ENCODE peak calls at places on chromosomes 1 and 21, in seven cellular contexts. One of them, this sample, is unnamed.

GRCh38 chr21:36918291-36918690 is 48.2 kb downstream of the HLCS start:
- DNase-seq in K562: no peak
- DNase-seq in IMR-90: peak
- DNase-seq in HepG2: peak
- DNase-seq in SK-N-SH: no peak
- DNase-seq in GM12878: no peak
- DNase-seq in H1: no peak
- DNase-seq in this sample: no peak

GRCh38 chr1:216075339-216075738 is 347.9 kb downstream of the USH2A start:
- DNase-seq in K562: no peak
- DNase-seq in IMR-90: peak
- DNase-seq in HepG2: no peak
- DNase-seq in SK-N-SH: no peak
- DNase-seq in GM12878: no peak
- DNase-seq in H1: no peak
- DNase-seq in this sample: no peak

GRCh38 chr1:77394166-77394565 is 112.3 kb downstream of the AK5 start:
- DNase-seq in K562: no peak
- DNase-seq in IMR-90: peak
- DNase-seq in HepG2: no peak
- DNase-seq in SK-N-SH: no peak
- DNase-seq in GM12878: no peak
- DNase-seq in H1: no peak
- DNase-seq in this sample: peak

GRCh38 chr1:8815582-8816285 is 1.7 kb downstream of the RERE start:
- DNase-seq in K562: no peak
- DNase-seq in IMR-90: no peak
- DNase-seq in HepG2: no peak
- DNase-seq in SK-N-SH: no peak
- DNase-seq in GM12878: no peak
- DNase-seq in H1: no peak
- DNase-seq in this sample: no peak

GRCh38 chr1:197917813-197918646 is 858 bp downstream of the LHX9 start:
- DNase-seq in K562: no peak
- DNase-seq in IMR-90: no peak
- DNase-seq in HepG2: no peak
- DNase-seq in SK-N-SH: peak
- DNase-seq in GM12878: no peak
- DNase-seq in H1: no peak
- DNase-seq in this sample: no peak

GRCh38 chr1:10832703-10833102 is 36.3 kb upstream of the CASZ1 start:
- DNase-seq in K562: no peak
- DNase-seq in IMR-90: no peak
- DNase-seq in HepG2: no peak
- DNase-seq in SK-N-SH: no peak
- DNase-seq in GM12878: no peak
- DNase-seq in H1: no peak
- DNase-seq in this sample: no peak

GRCh38 chr1:36352910-36353878 is 29.7 kb upstream of the EVA1B start:
- DNase-seq in K562: no peak
- DNase-seq in IMR-90: peak
- DNase-seq in HepG2: no peak
- DNase-seq in SK-N-SH: no peak
- DNase-seq in GM12878: no peak
- DNase-seq in H1: no peak
- DNase-seq in this sample: no peak

GRCh38 chr21:45982758-45983731 is 1.5 kb downstream of the COL6A1 start:
- DNase-seq in K562: no peak
- DNase-seq in IMR-90: no peak
- DNase-seq in HepG2: no peak
- DNase-seq in SK-N-SH: peak
- DNase-seq in GM12878: no peak
- DNase-seq in H1: no peak
- DNase-seq in this sample: no peak

GRCh38 chr1:9615316-9616063 is 26.8 kb downstream of the TMEM201 start:
- DNase-seq in K562: peak
- DNase-seq in IMR-90: peak
- DNase-seq in HepG2: peak
- DNase-seq in SK-N-SH: peak
- DNase-seq in GM12878: no peak
- DNase-seq in H1: peak
- DNase-seq in this sample: peak

GRCh38 chr1:59414406-59415133 is 117.7 kb downstream of the FGGY start:
- DNase-seq in K562: no peak
- DNase-seq in IMR-90: peak
- DNase-seq in HepG2: no peak
- DNase-seq in SK-N-SH: no peak
- DNase-seq in GM12878: no peak
- DNase-seq in H1: no peak
- DNase-seq in this sample: no peak

DNA sequence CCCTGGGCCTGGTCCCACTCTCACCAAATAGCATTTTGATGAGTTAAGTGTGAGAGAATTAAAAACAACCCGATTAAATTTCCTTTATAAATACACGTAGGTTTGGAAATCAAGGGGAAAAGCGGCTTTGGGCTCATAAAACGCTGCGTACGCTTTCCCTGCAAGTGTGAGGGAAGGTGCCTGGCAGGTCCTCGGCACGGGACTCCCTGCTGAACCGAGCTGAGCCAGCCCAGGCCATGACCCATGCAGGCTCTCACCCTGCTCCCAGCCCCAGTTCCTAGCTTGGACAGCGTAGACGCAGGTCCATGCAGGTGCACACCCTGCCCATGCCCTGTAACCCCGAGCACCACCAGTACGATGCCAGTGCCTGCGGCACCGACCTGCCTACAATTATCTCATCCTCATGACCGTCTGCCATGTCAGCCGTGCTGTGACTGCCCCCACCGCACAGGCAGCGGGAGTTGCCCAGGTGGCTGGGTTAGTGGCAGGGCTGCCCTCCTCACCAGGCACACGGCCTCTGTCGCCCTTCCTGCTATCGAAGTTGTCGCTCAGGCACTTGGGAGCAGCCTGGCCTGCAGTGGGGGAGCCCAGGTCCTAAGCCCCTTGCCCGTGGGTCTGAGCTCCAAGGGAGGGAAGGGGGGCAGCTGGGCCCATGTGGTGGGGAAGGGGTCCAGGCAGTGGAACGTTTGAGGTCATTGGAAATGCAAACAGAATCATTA is 41.0 kb upstream of the ACTRT2 start:
- DNase-seq in K562: no peak
- DNase-seq in IMR-90: no peak
- DNase-seq in HepG2: no peak
- DNase-seq in SK-N-SH: no peak
- DNase-seq in GM12878: no peak
- DNase-seq in H1: no peak
- DNase-seq in this sample: no peak
- TF ChIP-seq RFX5 in K562: no peak
- TF ChIP-seq RFX5 in IMR-90: no peak
- TF ChIP-seq RFX5 in HepG2: no peak
- TF ChIP-seq RFX5 in SK-N-SH: no peak
- TF ChIP-seq RFX5 in GM12878: no peak
- TF ChIP-seq RFX5 in H1: no peak
- TF ChIP-seq RFX5 in this sample: no peak

GRCh38 chr1:201570886-201571624 is 32.1 kb downstream of the NAV1 start:
- DNase-seq in K562: no peak
- DNase-seq in IMR-90: no peak
- DNase-seq in HepG2: no peak
- DNase-seq in SK-N-SH: peak
- DNase-seq in GM12878: no peak
- DNase-seq in H1: no peak
- DNase-seq in this sample: no peak

GRCh38 chr1:201566933-201567801 is 28.2 kb downstream of the NAV1 start:
- DNase-seq in K562: peak
- DNase-seq in IMR-90: no peak
- DNase-seq in HepG2: no peak
- DNase-seq in SK-N-SH: peak
- DNase-seq in GM12878: no peak
- DNase-seq in H1: no peak
- DNase-seq in this sample: no peak

GRCh38 chr1:201570158-201570885 is 31.4 kb downstream of the NAV1 start:
- DNase-seq in K562: no peak
- DNase-seq in IMR-90: no peak
- DNase-seq in HepG2: no peak
- DNase-seq in SK-N-SH: no peak
- DNase-seq in GM12878: no peak
- DNase-seq in H1: no peak
- DNase-seq in this sample: no peak

GRCh38 chr1:201568258-201568657 is 29.3 kb downstream of the NAV1 start:
- DNase-seq in K562: no peak
- DNase-seq in IMR-90: no peak
- DNase-seq in HepG2: no peak
- DNase-seq in SK-N-SH: no peak
- DNase-seq in GM12878: no peak
- DNase-seq in H1: no peak
- DNase-seq in this sample: no peak

GRCh38 chr1:201568859-201569294 is 29.9 kb downstream of the NAV1 start:
- DNase-seq in K562: no peak
- DNase-seq in IMR-90: no peak
- DNase-seq in HepG2: no peak
- DNase-seq in SK-N-SH: no peak
- DNase-seq in GM12878: no peak
- DNase-seq in H1: no peak
- DNase-seq in this sample: no peak
- TF ChIP-seq RFX5 in K562: no peak
- TF ChIP-seq RFX5 in IMR-90: no peak
- TF ChIP-seq RFX5 in HepG2: no peak
- TF ChIP-seq RFX5 in SK-N-SH: no peak
- TF ChIP-seq RFX5 in GM12878: no peak
- TF ChIP-seq RFX5 in H1: no peak
- TF ChIP-seq RFX5 in this sample: no peak

GRCh38 chr1:154434346-154435075 is 29.4 kb downstream of the IL6R start:
- DNase-seq in K562: peak
- DNase-seq in IMR-90: no peak
- DNase-seq in HepG2: no peak
- DNase-seq in SK-N-SH: no peak
- DNase-seq in GM12878: no peak
- DNase-seq in H1: no peak
- DNase-seq in this sample: no peak

GRCh38 chr1:154431586-154432373 is 26.6 kb downstream of the IL6R start:
- DNase-seq in K562: peak
- DNase-seq in IMR-90: peak
- DNase-seq in HepG2: no peak
- DNase-seq in SK-N-SH: no peak
- DNase-seq in GM12878: no peak
- DNase-seq in H1: no peak
- DNase-seq in this sample: no peak

GRCh38 chr1:154430903-154431302 is 25.8 kb downstream of the IL6R start:
- DNase-seq in K562: peak
- DNase-seq in IMR-90: no peak
- DNase-seq in HepG2: no peak
- DNase-seq in SK-N-SH: no peak
- DNase-seq in GM12878: no peak
- DNase-seq in H1: no peak
- DNase-seq in this sample: no peak

GRCh38 chr1:154435801-154436200 is 30.7 kb downstream of the IL6R start:
- DNase-seq in K562: no peak
- DNase-seq in IMR-90: no peak
- DNase-seq in HepG2: no peak
- DNase-seq in SK-N-SH: no peak
- DNase-seq in GM12878: no peak
- DNase-seq in H1: no peak
- DNase-seq in this sample: no peak

DNA sequence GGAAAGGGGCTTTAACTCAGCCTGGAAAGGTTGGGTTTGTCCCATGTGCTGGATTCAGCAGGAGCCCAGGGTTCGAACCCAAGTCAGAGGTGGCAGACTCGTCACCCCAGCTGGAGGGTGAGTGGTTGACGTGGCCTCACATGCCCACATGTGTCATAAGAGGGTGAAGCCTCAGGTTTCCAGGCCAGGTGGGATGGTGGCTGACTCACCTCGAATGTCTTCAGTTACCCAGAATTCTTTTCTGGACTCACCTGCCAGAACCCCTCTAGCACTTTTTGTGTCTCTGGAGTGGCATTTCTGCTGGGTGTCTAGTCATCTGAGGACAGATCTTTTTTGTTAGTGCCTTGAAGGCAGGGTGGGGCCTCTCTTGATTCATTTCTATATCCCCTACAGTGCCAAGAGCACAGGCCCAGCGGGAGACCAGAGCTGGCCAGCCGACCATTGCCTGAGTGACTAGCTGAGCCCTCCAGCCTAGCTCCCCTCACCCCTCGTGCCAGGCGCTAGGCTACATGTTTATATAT is 28.1 kb downstream of the IL6R start:
- DNase-seq in K562: no peak
- DNase-seq in IMR-90: no peak
- DNase-seq in HepG2: no peak
- DNase-seq in SK-N-SH: no peak
- DNase-seq in GM12878: no peak
- DNase-seq in H1: no peak
- DNase-seq in this sample: no peak
- TF ChIP-seq RFX5 in K562: no peak
- TF ChIP-seq RFX5 in IMR-90: no peak
- TF ChIP-seq RFX5 in HepG2: no peak
- TF ChIP-seq RFX5 in SK-N-SH: no peak
- TF ChIP-seq RFX5 in GM12878: no peak
- TF ChIP-seq RFX5 in H1: no peak
- TF ChIP-seq RFX5 in this sample: no peak

DNA sequence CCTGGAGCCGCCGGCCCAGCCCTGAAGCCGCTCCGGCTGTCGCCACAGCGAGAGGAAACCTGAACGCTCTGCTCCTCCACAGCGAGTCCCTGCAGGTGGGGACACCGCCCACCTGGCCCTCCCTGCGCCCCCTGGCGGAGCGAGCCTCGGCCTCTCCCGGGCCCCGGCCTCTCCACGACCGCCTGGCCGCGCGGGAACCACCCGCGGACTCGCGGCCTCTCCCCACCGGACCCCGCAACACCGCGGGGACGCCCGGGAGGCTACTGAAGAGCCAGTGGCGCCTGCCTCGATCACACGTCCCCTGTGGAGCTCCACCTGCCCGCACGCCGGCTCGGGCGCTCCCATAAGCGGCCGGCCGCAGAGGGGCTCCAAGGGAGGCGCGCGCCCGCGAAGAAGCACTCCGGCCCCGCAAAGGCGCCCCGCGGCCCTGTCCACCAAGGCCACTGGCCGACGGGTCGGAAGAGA is 109.6 kb downstream of the KCNN3 start:
- DNase-seq in K562: peak
- DNase-seq in IMR-90: no peak
- DNase-seq in HepG2: peak
- DNase-seq in SK-N-SH: peak
- DNase-seq in GM12878: no peak
- DNase-seq in H1: no peak
- DNase-seq in this sample: peak
- TF ChIP-seq RFX5 in K562: no peak
- TF ChIP-seq RFX5 in IMR-90: no peak
- TF ChIP-seq RFX5 in HepG2: no peak
- TF ChIP-seq RFX5 in SK-N-SH: no peak
- TF ChIP-seq RFX5 in GM12878: no peak
- TF ChIP-seq RFX5 in H1: no peak
- TF ChIP-seq RFX5 in this sample: no peak

GRCh38 chr1:38860464-38860816 is 868 bp upstream of the RRAGC start:
- DNase-seq in K562: no peak
- DNase-seq in IMR-90: peak
- DNase-seq in HepG2: peak
- DNase-seq in SK-N-SH: no peak
- DNase-seq in GM12878: no peak
- DNase-seq in H1: no peak
- DNase-seq in this sample: no peak

GRCh38 chr1:38859561-38860463 is at the start of gene RRAGC:
- DNase-seq in K562: peak
- DNase-seq in IMR-90: peak
- DNase-seq in HepG2: peak
- DNase-seq in SK-N-SH: peak
- DNase-seq in GM12878: peak
- DNase-seq in H1: peak
- DNase-seq in this sample: peak

GRCh38 chr1:38858833-38859560 is 575 bp downstream of the RRAGC start:
- DNase-seq in K562: peak
- DNase-seq in IMR-90: peak
- DNase-seq in HepG2: peak
- DNase-seq in SK-N-SH: peak
- DNase-seq in GM12878: no peak
- DNase-seq in H1: no peak
- DNase-seq in this sample: peak
- TF ChIP-seq RFX5 in K562: no peak
- TF ChIP-seq RFX5 in IMR-90: no peak
- TF ChIP-seq RFX5 in HepG2: no peak
- TF ChIP-seq RFX5 in SK-N-SH: no peak
- TF ChIP-seq RFX5 in GM12878: no peak
- TF ChIP-seq RFX5 in H1: no peak
- TF ChIP-seq RFX5 in this sample: no peak